ENCODE peak calls at places on chromosomes 16 and 17, in eight cellular contexts. One of them, this sample, is unnamed.
A peak's percentile ranks its signal among the peaks of the same experiment; 100 is the strongest.

GRCh38 chr16:79081292-79082066 is 519.1 kb downstream of the MAF start:
- DNase-seq in AG10803: no peak
- DNase-seq in AG09309: no peak
- DNase-seq in DMS 273 treated with DMSO at 0.1 percent for 48 hours: no peak
- DNase-seq in HT-29: no peak
- DNase-seq in HEK293T: no peak
- DNase-seq in AG04449: no peak
- DNase-seq in hepatic stellate cell: no peak
- DNase-seq in this sample: no peak

GRCh38 chr17:41442772-41443171 is 2.0 kb upstream of the KRT38 start:
- DNase-seq in AG10803: peak; percentile 96
- DNase-seq in AG09309: peak; percentile 60
- DNase-seq in DMS 273 treated with DMSO at 0.1 percent for 48 hours: no peak
- DNase-seq in HT-29: no peak
- DNase-seq in HEK293T: no peak
- DNase-seq in AG04449: peak; percentile 44
- DNase-seq in hepatic stellate cell: peak; percentile 56
- DNase-seq in this sample: no peak

GRCh38 chr16:87166934-87167333 is 150.3 kb downstream of the C16orf95 start:
- DNase-seq in AG10803: no peak
- DNase-seq in AG09309: no peak
- DNase-seq in DMS 273 treated with DMSO at 0.1 percent for 48 hours: no peak
- DNase-seq in HT-29: no peak
- DNase-seq in HEK293T: no peak
- DNase-seq in AG04449: no peak
- DNase-seq in hepatic stellate cell: no peak
- DNase-seq in this sample: no peak

GRCh38 chr16:16877061-16877460 is 498.1 kb downstream of the NPIPA7 start:
- DNase-seq in AG10803: no peak
- DNase-seq in AG09309: no peak
- DNase-seq in DMS 273 treated with DMSO at 0.1 percent for 48 hours: no peak
- DNase-seq in HT-29: no peak
- DNase-seq in HEK293T: no peak
- DNase-seq in AG04449: no peak
- DNase-seq in hepatic stellate cell: no peak
- DNase-seq in this sample: no peak

GRCh38 chr17:76176701-76177574 is 35.9 kb upstream of the FOXJ1 start:
- DNase-seq in AG10803: no peak
- DNase-seq in AG09309: no peak
- DNase-seq in DMS 273 treated with DMSO at 0.1 percent for 48 hours: no peak
- DNase-seq in HT-29: no peak
- DNase-seq in HEK293T: no peak
- DNase-seq in AG04449: no peak
- DNase-seq in hepatic stellate cell: no peak
- DNase-seq in this sample: no peak

GRCh38 chr16:48365601-48366164 is 19.5 kb downstream of the SIAH1 start:
- DNase-seq in AG10803: peak; percentile 87
- DNase-seq in AG09309: peak; percentile 46
- DNase-seq in DMS 273 treated with DMSO at 0.1 percent for 48 hours: peak; percentile 62
- DNase-seq in HT-29: peak; percentile 90
- DNase-seq in HEK293T: peak; percentile 82
- DNase-seq in AG04449: peak; percentile 19
- DNase-seq in hepatic stellate cell: peak; percentile 70
- DNase-seq in this sample: peak; percentile 34

GRCh38 chr16:55672471-55672870 is 16.7 kb downstream of the SLC6A2 start:
- DNase-seq in AG10803: peak; percentile 79
- DNase-seq in AG09309: no peak
- DNase-seq in DMS 273 treated with DMSO at 0.1 percent for 48 hours: no peak
- DNase-seq in HT-29: no peak
- DNase-seq in HEK293T: no peak
- DNase-seq in AG04449: no peak
- DNase-seq in hepatic stellate cell: peak; percentile 35
- DNase-seq in this sample: no peak

GRCh38 chr17:57429966-57430365 is 173.6 kb downstream of the MSI2 start:
- DNase-seq in AG10803: no peak
- DNase-seq in AG09309: no peak
- DNase-seq in DMS 273 treated with DMSO at 0.1 percent for 48 hours: no peak
- DNase-seq in HT-29: no peak
- DNase-seq in HEK293T: no peak
- DNase-seq in AG04449: no peak
- DNase-seq in hepatic stellate cell: no peak
- DNase-seq in this sample: no peak

GRCh38 chr17:63189930-63190329 is 223.9 kb downstream of the TANC2 start:
- DNase-seq in AG10803: no peak
- DNase-seq in AG09309: no peak
- DNase-seq in DMS 273 treated with DMSO at 0.1 percent for 48 hours: no peak
- DNase-seq in HT-29: no peak
- DNase-seq in HEK293T: no peak
- DNase-seq in AG04449: no peak
- DNase-seq in hepatic stellate cell: no peak
- DNase-seq in this sample: no peak

GRCh38 chr16:68478526-68479249 is 30.4 kb upstream of the SMPD3 start:
- DNase-seq in AG10803: no peak
- DNase-seq in AG09309: no peak
- DNase-seq in DMS 273 treated with DMSO at 0.1 percent for 48 hours: no peak
- DNase-seq in HT-29: no peak
- DNase-seq in HEK293T: no peak
- DNase-seq in AG04449: no peak
- DNase-seq in hepatic stellate cell: no peak
- DNase-seq in this sample: no peak

GRCh38 chr17:43791589-43791988 is 11.4 kb downstream of the CFAP97D1 start:
- DNase-seq in AG10803: peak; percentile 65
- DNase-seq in AG09309: no peak
- DNase-seq in DMS 273 treated with DMSO at 0.1 percent for 48 hours: peak; percentile 91
- DNase-seq in HT-29: peak; percentile 64
- DNase-seq in HEK293T: peak; percentile 39
- DNase-seq in AG04449: no peak
- DNase-seq in hepatic stellate cell: no peak
- DNase-seq in this sample: no peak

GRCh38 chr17:60554377-60554788 is 28.3 kb upstream of the APPBP2 start:
- DNase-seq in AG10803: peak; percentile 98
- DNase-seq in AG09309: peak; percentile 87
- DNase-seq in DMS 273 treated with DMSO at 0.1 percent for 48 hours: no peak
- DNase-seq in HT-29: no peak
- DNase-seq in HEK293T: no peak
- DNase-seq in AG04449: peak; percentile 78
- DNase-seq in hepatic stellate cell: no peak
- DNase-seq in this sample: no peak

GRCh38 chr17:55290721-55291507 is 26.2 kb downstream of the HLF start:
- DNase-seq in AG10803: no peak
- DNase-seq in AG09309: no peak
- DNase-seq in DMS 273 treated with DMSO at 0.1 percent for 48 hours: no peak
- DNase-seq in HT-29: no peak
- DNase-seq in HEK293T: no peak
- DNase-seq in AG04449: no peak
- DNase-seq in hepatic stellate cell: no peak
- DNase-seq in this sample: no peak

GRCh38 chr17:45755050-45755449 is 29.1 kb upstream of the CRHR1 start:
- DNase-seq in AG10803: no peak
- DNase-seq in AG09309: no peak
- DNase-seq in DMS 273 treated with DMSO at 0.1 percent for 48 hours: no peak
- DNase-seq in HT-29: no peak
- DNase-seq in HEK293T: no peak
- DNase-seq in AG04449: no peak
- DNase-seq in hepatic stellate cell: no peak
- DNase-seq in this sample: no peak

GRCh38 chr16:86377251-86378022 is 132.9 kb upstream of the FOXF1 start:
- DNase-seq in AG10803: no peak
- DNase-seq in AG09309: no peak
- DNase-seq in DMS 273 treated with DMSO at 0.1 percent for 48 hours: no peak
- DNase-seq in HT-29: no peak
- DNase-seq in HEK293T: no peak
- DNase-seq in AG04449: no peak
- DNase-seq in hepatic stellate cell: no peak
- DNase-seq in this sample: no peak

GRCh38 chr17:8041249-8041928 is 2.5 kb downstream of the ALOX15B start:
- DNase-seq in AG10803: peak; percentile 75
- DNase-seq in AG09309: peak; percentile 77
- DNase-seq in DMS 273 treated with DMSO at 0.1 percent for 48 hours: no peak
- DNase-seq in HT-29: peak; percentile 61
- DNase-seq in HEK293T: peak; percentile 42
- DNase-seq in AG04449: no peak
- DNase-seq in hepatic stellate cell: peak; percentile 62
- DNase-seq in this sample: peak; percentile 26

GRCh38 chr17:72338847-72339790 is 218.3 kb downstream of the SOX9 start:
- DNase-seq in AG10803: peak; percentile 91
- DNase-seq in AG09309: peak; percentile 69
- DNase-seq in DMS 273 treated with DMSO at 0.1 percent for 48 hours: no peak
- DNase-seq in HT-29: peak; percentile 68
- DNase-seq in HEK293T: no peak
- DNase-seq in AG04449: peak; percentile 83
- DNase-seq in hepatic stellate cell: peak; percentile 86
- DNase-seq in this sample: no peak

GRCh38 chr17:2070241-2071023 is 15.5 kb downstream of the HIC1 start:
- DNase-seq in AG10803: no peak
- DNase-seq in AG09309: no peak
- DNase-seq in DMS 273 treated with DMSO at 0.1 percent for 48 hours: no peak
- DNase-seq in HT-29: no peak
- DNase-seq in HEK293T: no peak
- DNase-seq in AG04449: no peak
- DNase-seq in hepatic stellate cell: no peak
- DNase-seq in this sample: no peak

GRCh38 chr17:79224476-79224875 is 149.9 kb downstream of the ENGASE start:
- DNase-seq in AG10803: no peak
- DNase-seq in AG09309: no peak
- DNase-seq in DMS 273 treated with DMSO at 0.1 percent for 48 hours: no peak
- DNase-seq in HT-29: no peak
- DNase-seq in HEK293T: no peak
- DNase-seq in AG04449: no peak
- DNase-seq in hepatic stellate cell: no peak
- DNase-seq in this sample: no peak

GRCh38 chr16:83661656-83662055 is 146.1 kb upstream of the HSBP1 start:
- DNase-seq in AG10803: no peak
- DNase-seq in AG09309: no peak
- DNase-seq in DMS 273 treated with DMSO at 0.1 percent for 48 hours: no peak
- DNase-seq in HT-29: no peak
- DNase-seq in HEK293T: no peak
- DNase-seq in AG04449: no peak
- DNase-seq in hepatic stellate cell: no peak
- DNase-seq in this sample: no peak

GRCh38 chr16:21100447-21100846 is 50.2 kb downstream of the DNAH3 start:
- DNase-seq in AG10803: peak; percentile 63
- DNase-seq in AG09309: no peak
- DNase-seq in DMS 273 treated with DMSO at 0.1 percent for 48 hours: no peak
- DNase-seq in HT-29: no peak
- DNase-seq in HEK293T: no peak
- DNase-seq in AG04449: no peak
- DNase-seq in hepatic stellate cell: peak; percentile 51
- DNase-seq in this sample: no peak

GRCh38 chr16:76940251-76940650 is 250.7 kb upstream of the MON1B start:
- DNase-seq in AG10803: no peak
- DNase-seq in AG09309: no peak
- DNase-seq in DMS 273 treated with DMSO at 0.1 percent for 48 hours: no peak
- DNase-seq in HT-29: no peak
- DNase-seq in HEK293T: no peak
- DNase-seq in AG04449: no peak
- DNase-seq in hepatic stellate cell: no peak
- DNase-seq in this sample: no peak

GRCh38 chr17:43015579-43015978 is 6.6 kb downstream of the VAT1 start:
- DNase-seq in AG10803: no peak
- DNase-seq in AG09309: no peak
- DNase-seq in DMS 273 treated with DMSO at 0.1 percent for 48 hours: no peak
- DNase-seq in HT-29: no peak
- DNase-seq in HEK293T: no peak
- DNase-seq in AG04449: no peak
- DNase-seq in hepatic stellate cell: no peak
- DNase-seq in this sample: no peak

GRCh38 chr16:86761117-86761971 is 183.0 kb downstream of the FOXL1 start:
- DNase-seq in AG10803: peak; percentile 89
- DNase-seq in AG09309: no peak
- DNase-seq in DMS 273 treated with DMSO at 0.1 percent for 48 hours: no peak
- DNase-seq in HT-29: peak; percentile 48
- DNase-seq in HEK293T: peak; percentile 78
- DNase-seq in AG04449: no peak
- DNase-seq in hepatic stellate cell: peak; percentile 69
- DNase-seq in this sample: no peak

GRCh38 chr17:17738901-17739300 is 57.6 kb downstream of the RAI1 start:
- DNase-seq in AG10803: no peak
- DNase-seq in AG09309: no peak
- DNase-seq in DMS 273 treated with DMSO at 0.1 percent for 48 hours: no peak
- DNase-seq in HT-29: peak; percentile 61
- DNase-seq in HEK293T: no peak
- DNase-seq in AG04449: no peak
- DNase-seq in hepatic stellate cell: no peak
- DNase-seq in this sample: no peak

GRCh38 chr17:51461578-51462004 is 201.2 kb downstream of the UTP18 start:
- DNase-seq in AG10803: peak; percentile 65
- DNase-seq in AG09309: peak; percentile 13
- DNase-seq in DMS 273 treated with DMSO at 0.1 percent for 48 hours: peak; percentile 79
- DNase-seq in HT-29: peak; percentile 74
- DNase-seq in HEK293T: peak; percentile 82
- DNase-seq in AG04449: no peak
- DNase-seq in hepatic stellate cell: peak; percentile 68
- DNase-seq in this sample: no peak

GRCh38 chr17:81306491-81306890 is 11.4 kb upstream of the SLC38A10 start:
- DNase-seq in AG10803: no peak
- DNase-seq in AG09309: no peak
- DNase-seq in DMS 273 treated with DMSO at 0.1 percent for 48 hours: no peak
- DNase-seq in HT-29: no peak
- DNase-seq in HEK293T: no peak
- DNase-seq in AG04449: no peak
- DNase-seq in hepatic stellate cell: no peak
- DNase-seq in this sample: no peak

This sample was measured in NCI-H1436 treated with DMSO at 0.1 percent for 48 hours.